ENCODE peak calls at places on chromosomes 13 and 19, in nine cellular contexts. L, N, J, S, P, Y, G, Z and K are unnamed samples. For H3K36me3, the result is how much of the 10 kb centered on the place peaks cover.

GRCh38 chr13:46181799-46182490 is at the start of gene LCP1:
- DNase-seq in L (no peak), N (peak), J (no peak), S (no peak), P (no peak), Y (peak), G (peak), Z (no peak), K (no peak)

GRCh38 chr13:26589754-26590153 is 32.3 kb downstream of the WASF3 start:
- DNase-seq in L (no peak), N (no peak), J (no peak), S (peak), P (no peak), Y (no peak), G (no peak), Z (no peak), K (no peak)

GRCh38 chr19:33177417-33177976 is 16.6 kb upstream of the LRP3 start:
- DNase-seq in L (no peak), N (no peak), J (peak), S (peak), P (no peak), Y (no peak), G (no peak), Z (no peak), K (no peak)

GRCh38 chr13:82772802-82773201 is 1109.5 kb downstream of the SLITRK1 start:
- DNase-seq in L (no peak), N (no peak), J (no peak), S (peak), P (no peak), Y (no peak), G (no peak), Z (no peak), K (no peak)

GRCh38 chr13:44810067-44810840 is 179.0 kb downstream of the NUFIP1 start:
- DNase-seq in L (no peak), N (peak), J (no peak), S (peak), P (no peak), Y (peak), G (no peak), Z (no peak), K (no peak)

GRCh38 chr19:57052102-57052501 is 67.7 kb upstream of the USP29 start:
- DNase-seq in L (no peak), N (no peak), J (no peak), S (no peak), P (peak), Y (no peak), G (no peak), Z (no peak), K (no peak)

GRCh38 chr13:51576754-51577153 is 7.5 kb upstream of the WDFY2 start:
- DNase-seq in L (no peak), N (no peak), J (no peak), S (no peak), P (no peak), Y (no peak), G (no peak), Z (no peak), K (no peak)

GRCh38 chr19:7597689-7598088 is 2.0 kb downstream of the CAMSAP3 start:
- DNase-seq in L (no peak), N (no peak), J (no peak), S (peak), P (no peak), Y (no peak), G (no peak), Z (no peak), K (no peak)

GRCh38 chr13:109730832-109731335 is 55.5 kb downstream of the IRS2 start:
- DNase-seq in L (no peak), N (no peak), J (no peak), S (no peak), P (no peak), Y (no peak), G (no peak), Z (no peak), K (no peak)

GRCh38 chr19:23070353-23070781 is 46.5 kb upstream of the ZNF730 start:
- DNase-seq in L (no peak), N (no peak), J (no peak), S (peak), P (peak), Y (peak), G (no peak), Z (no peak), K (no peak)

GRCh38 chr13:74301200-74302063 is 167.2 kb upstream of the KLF12 start:
- DNase-seq in L (no peak), N (no peak), J (no peak), S (peak), P (no peak), Y (no peak), G (no peak), Z (no peak), K (no peak)

GRCh38 chr19:1420590-1420989 is 13.2 kb downstream of the DAZAP1 start:
- DNase-seq in L (no peak), N (no peak), J (no peak), S (no peak), P (no peak), Y (no peak), G (no peak), Z (no peak), K (no peak)
- H3K36me3 ChIP-seq in L (half or more), N (under half), J (half or more), S (under half), P (under half), Y (under half), G (half or more), Z (half or more), K (half or more)

GRCh38 chr13:52650731-52651130 is 1.9 kb upstream of the SUGT1 start:
- DNase-seq in L (no peak), N (no peak), J (no peak), S (no peak), P (no peak), Y (no peak), G (no peak), Z (no peak), K (no peak)
- H3K27ac ChIP-seq in L (peak), N (no peak), J (no peak), S (peak), P (no peak), Y (no peak), G (no peak), Z (no peak), K (peak)

GRCh38 chr19:16874250-16874977 is 14.4 kb upstream of the F2RL3 start:
- DNase-seq in L (no peak), N (no peak), J (no peak), S (no peak), P (no peak), Y (no peak), G (no peak), Z (no peak), K (no peak)
- H3K36me3 ChIP-seq in L (half or more), N (under half), J (half or more), S (under half), P (under half), Y (under half), G (half or more), Z (half or more), K (under half)

GRCh38 chr19:18294467-18294864 is 13.0 kb upstream of the JUND start:
- DNase-seq in L (no peak), N (peak), J (peak), S (no peak), P (no peak), Y (no peak), G (peak), Z (no peak), K (no peak)
- H3K27ac ChIP-seq in L (peak), N (peak), J (peak), S (no peak), P (peak), Y (no peak), G (peak), Z (peak), K (no peak)

DNA sequence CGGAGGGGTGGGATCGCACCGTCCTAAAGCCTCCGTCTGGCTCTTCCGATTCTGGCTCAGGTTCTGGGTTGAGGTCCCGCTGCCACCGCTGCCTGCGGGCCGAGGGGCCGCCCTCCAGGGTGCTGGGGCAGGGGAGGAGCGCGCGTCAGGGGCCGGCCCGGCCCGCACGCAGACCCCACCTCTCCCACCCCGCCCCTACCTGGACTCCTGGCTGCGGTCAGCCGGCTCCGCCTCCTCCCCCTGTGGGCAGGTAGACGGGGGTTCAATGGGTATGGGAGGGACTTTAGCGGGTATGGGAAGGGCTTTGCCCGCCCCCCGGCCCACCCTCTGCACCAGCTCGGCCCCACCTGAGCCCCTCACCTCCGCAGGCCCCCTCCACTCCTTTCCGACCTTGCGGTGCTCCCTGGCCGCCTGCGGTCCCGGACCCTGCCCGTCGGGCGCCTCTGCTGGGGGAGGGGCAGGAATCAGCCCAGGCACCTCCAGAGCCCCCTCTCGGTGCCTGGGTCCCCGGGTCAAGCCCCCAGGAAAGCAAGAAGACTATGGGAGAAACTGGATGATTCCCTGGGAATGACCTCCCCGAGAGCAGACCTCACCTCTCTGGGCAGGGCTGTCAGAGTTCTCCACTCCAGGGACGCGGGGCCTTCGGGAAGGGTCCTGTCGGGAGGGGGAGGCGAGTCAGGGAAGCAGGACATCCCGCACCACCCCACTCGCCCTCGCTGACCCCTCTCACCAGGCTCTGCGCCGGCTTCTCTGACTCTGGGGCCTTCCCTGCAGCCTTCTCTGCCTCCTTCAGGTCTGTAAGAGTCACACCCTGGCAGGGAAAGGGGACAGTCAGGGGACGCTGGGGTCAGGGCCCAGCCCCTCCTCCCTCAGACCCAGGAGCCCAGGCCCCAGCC is 17.0 kb downstream of the EPS8L1 start:
- DNase-seq in L (no peak), N (no peak), J (peak), S (no peak), P (no peak), Y (no peak), G (no peak), Z (no peak), K (no peak)
- H3K36me3 ChIP-seq in L (half or more), N (under half), J (under half), S (under half), P (under half), Y (under half), G (under half), Z (under half), K (under half)

DNA sequence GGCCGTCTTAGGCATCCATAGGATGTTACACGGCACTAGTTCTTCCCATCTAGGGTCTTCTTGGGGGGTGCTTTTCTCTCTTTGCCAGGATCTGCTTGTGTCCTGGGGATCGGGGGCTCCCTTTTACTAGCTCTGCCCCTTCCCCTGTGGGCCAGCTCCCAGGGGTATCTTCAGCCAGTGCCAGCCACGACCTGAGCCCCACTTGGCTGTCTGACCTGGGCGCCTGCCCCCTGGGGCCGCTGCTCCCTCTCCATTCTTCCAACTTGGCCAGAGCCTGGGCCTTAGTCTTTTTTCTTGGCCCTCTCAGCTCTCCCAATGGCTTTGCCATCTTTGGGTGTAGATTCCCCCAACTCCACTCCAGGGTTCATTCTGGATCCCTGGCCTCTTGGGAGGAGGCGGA is 3.1 kb downstream of the PRKACA start:
- DNase-seq in L (no peak), N (no peak), J (no peak), S (no peak), P (no peak), Y (no peak), G (no peak), Z (no peak), K (no peak)
- H3K27ac ChIP-seq in L (peak), N (peak), J (no peak), S (no peak), P (peak), Y (no peak), G (no peak), Z (peak), K (no peak)

GRCh38 chr19:41330946-41331678 is 21.1 kb downstream of the CCDC97 start:
- DNase-seq in L (no peak), N (no peak), J (no peak), S (no peak), P (no peak), Y (no peak), G (no peak), Z (no peak), K (no peak)

GRCh38 chr19:41332000-41332399 is 21.7 kb downstream of the TGFB1 start:
- DNase-seq in L (no peak), N (no peak), J (no peak), S (no peak), P (no peak), Y (no peak), G (no peak), Z (no peak), K (no peak)

GRCh38 chr19:41332468-41332867 is 21.3 kb downstream of the TGFB1 start:
- DNase-seq in L (no peak), N (no peak), J (no peak), S (no peak), P (no peak), Y (no peak), G (no peak), Z (no peak), K (no peak)

GRCh38 chr19:41335467-41335866 is 18.3 kb downstream of the TGFB1 start:
- DNase-seq in L (no peak), N (no peak), J (no peak), S (no peak), P (no peak), Y (no peak), G (no peak), Z (no peak), K (no peak)

DNA sequence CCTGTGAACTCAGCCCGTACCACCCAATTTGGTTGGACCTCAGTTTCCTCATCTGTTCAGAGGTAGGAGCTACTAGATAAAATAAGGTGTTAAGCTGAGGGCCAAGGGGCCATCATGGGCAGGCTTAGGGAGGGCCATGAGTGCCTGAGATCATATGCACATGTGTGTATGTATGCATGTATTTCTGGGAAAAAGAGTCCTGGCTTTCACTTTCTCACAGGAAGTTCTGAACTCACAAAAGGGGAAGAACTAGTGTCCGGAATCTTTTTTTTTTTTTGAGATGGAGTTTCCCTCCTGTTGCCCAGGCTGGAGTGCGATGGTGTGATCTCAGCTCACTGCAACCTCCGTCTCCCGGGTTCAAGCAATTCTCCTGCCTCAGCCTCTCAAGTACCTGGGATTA is 18.9 kb downstream of the TGFB1 start:
- DNase-seq in L (no peak), N (no peak), J (no peak), S (no peak), P (no peak), Y (no peak), G (no peak), Z (no peak), K (no peak)
- H3K36me3 ChIP-seq in L (half or more), N (under half), J (under half), S (under half), P (under half), Y (under half), G (half or more), Z (half or more), K (under half)

DNA sequence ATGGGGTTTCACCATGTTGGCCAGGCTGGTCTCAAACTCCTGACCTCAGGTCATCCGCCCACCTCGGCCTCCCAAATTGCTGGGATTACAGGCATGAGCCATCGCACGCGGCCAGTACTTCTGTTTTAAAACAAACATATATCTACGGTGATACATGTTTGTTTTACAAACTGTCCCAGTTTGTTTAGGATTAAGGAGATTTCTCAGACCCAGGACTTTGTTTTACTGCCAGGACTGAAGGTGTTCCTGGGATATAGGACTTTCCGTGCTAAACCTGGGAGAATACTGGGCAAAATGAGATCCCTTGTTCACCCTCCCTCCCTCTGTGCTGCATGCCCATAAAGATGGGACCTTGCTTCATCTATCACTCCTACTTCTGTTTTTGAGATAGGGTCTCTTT is 8.8 kb downstream of the NLRP8 start:
- DNase-seq in L (no peak), N (no peak), J (no peak), S (no peak), P (no peak), Y (no peak), G (no peak), Z (no peak), K (no peak)
- H3K27ac ChIP-seq in L (no peak), N (no peak), J (no peak), S (no peak), P (no peak), Y (no peak), G (no peak), Z (no peak), K (no peak)